ENCODE peak calls at places on chromosomes 12 and 14, in eight cellular contexts. Z is mesendoderm, R is HL-60, Y is uterus, Q is heart right ventricle, T is H1, H is upper lobe of right lung, U is RWPE1. X is an unnamed sample.

GRCh38 chr12:102343361-102344121 is 136.8 kb downstream of the IGF1 start:
- DNase-seq in Z (no peak), R (no peak), Y (no peak), Q (no peak), T (no peak), H (no peak), U (peak; percentile 10), X (no peak)

GRCh38 chr12:122322501-122322900 is 56.2 kb upstream of the VPS33A start:
- DNase-seq in Z (peak; percentile 27), R (no peak), Y (no peak), Q (no peak), T (no peak), H (no peak), U (no peak), X (no peak)

GRCh38 chr14:104130974-104131651 is 7.3 kb upstream of the KIF26A start:
- DNase-seq in Z (peak; percentile 62), R (peak; percentile 40), Y (no peak), Q (peak; percentile 69), T (no peak), H (peak; percentile 75), U (peak; percentile 69), X (peak; percentile 33)

GRCh38 chr12:20140751-20141150 is 227.6 kb upstream of the PDE3A start:
- DNase-seq in Z (no peak), R (no peak), Y (no peak), Q (no peak), T (no peak), H (no peak), U (no peak), X (no peak)

GRCh38 chr12:85781751-85782150 is 54.5 kb downstream of the RASSF9 start:
- DNase-seq in Z (no peak), R (no peak), Y (no peak), Q (no peak), T (no peak), H (no peak), U (no peak), X (no peak)

GRCh38 chr12:128644664-128645296 is 179.0 kb downstream of the SLC15A4 start:
- DNase-seq in Z (peak; percentile 58), R (no peak), Y (no peak), Q (no peak), T (peak; percentile 34), H (no peak), U (no peak), X (no peak)

GRCh38 chr14:60051690-60052324 is 39.9 kb upstream of the PCNX4 start:
- DNase-seq in Z (no peak), R (no peak), Y (no peak), Q (no peak), T (no peak), H (no peak), U (no peak), X (no peak)

GRCh38 chr14:32509632-32510187 is 180.6 kb downstream of the AKAP6 start:
- DNase-seq in Z (no peak), R (no peak), Y (peak; percentile 25), Q (peak; percentile 69), T (no peak), H (no peak), U (peak; percentile 48), X (peak; percentile 74)

GRCh38 chr12:130764073-130764472 is 48.0 kb upstream of the RIMBP2 start:
- DNase-seq in Z (peak; percentile 68), R (no peak), Y (no peak), Q (no peak), T (no peak), H (no peak), U (no peak), X (no peak)

DNA sequence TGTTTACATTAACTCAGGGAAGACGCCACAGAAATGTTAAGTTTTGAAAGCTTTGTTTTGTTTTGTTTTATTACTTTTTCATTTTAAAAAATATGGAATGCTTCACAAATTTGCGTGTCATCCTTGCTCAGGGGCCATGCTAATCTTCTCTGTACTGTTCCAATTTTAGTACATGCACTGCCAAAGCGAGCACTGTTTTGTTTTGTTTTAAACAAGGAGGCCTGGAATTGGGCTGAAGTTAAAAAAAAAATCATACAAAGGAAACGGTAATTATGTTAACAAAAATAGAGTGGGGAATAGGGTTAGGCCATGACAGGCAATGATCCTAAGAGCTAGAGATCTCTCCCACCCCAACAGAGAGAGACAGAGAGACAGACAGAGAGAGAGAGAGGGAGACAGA is 57.0 kb downstream of the ZFP36L1 start:
- DNase-seq in Z (no peak), R (no peak), Y (no peak), Q (no peak), T (no peak), H (no peak), U (no peak), X (no peak)
- H3K27ac ChIP-seq in Z (no peak overlapping the region), R (no peak overlapping the region), Y (peak overlapping the region; percentile 77), Q (peak overlapping the region; percentile 81), T (no peak overlapping the region), H (peak overlapping the region; percentile 45), U (no peak overlapping the region), X (no peak overlapping the region)

GRCh38 chr14:99503848-99504453 is 22.7 kb downstream of the CCNK start:
- DNase-seq in Z (no peak), R (no peak), Y (no peak), Q (no peak), T (no peak), H (peak; percentile 36), U (no peak), X (no peak)
- H3K27ac ChIP-seq in Z (no peak overlapping the region), R (no peak overlapping the region), Y (no peak overlapping the region), Q (no peak overlapping the region), T (no peak overlapping the region), H (no peak overlapping the region), U (no peak overlapping the region), X (no peak overlapping the region)

GRCh38 chr12:64184216-64184615 is 37.9 kb downstream of the KICS2 start:
- DNase-seq in Z (no peak), R (no peak), Y (no peak), Q (no peak), T (no peak), H (no peak), U (no peak), X (no peak)

GRCh38 chr12:64181504-64182291 is 40.4 kb downstream of the KICS2 start:
- DNase-seq in Z (peak; percentile 79), R (peak; percentile 11), Y (peak; percentile 45), Q (peak; percentile 58), T (no peak), H (no peak), U (peak; percentile 85), X (no peak)

GRCh38 chr12:64177001-64177400 is 45.1 kb downstream of the KICS2 start:
- DNase-seq in Z (no peak), R (no peak), Y (no peak), Q (no peak), T (no peak), H (no peak), U (no peak), X (no peak)

GRCh38 chr12:64178122-64178521 is 44.0 kb downstream of the KICS2 start:
- DNase-seq in Z (no peak), R (no peak), Y (no peak), Q (no peak), T (no peak), H (no peak), U (peak; percentile 48), X (no peak)

GRCh38 chr12:64180951-64181350 is 41.1 kb downstream of the KICS2 start:
- DNase-seq in Z (no peak), R (no peak), Y (no peak), Q (peak; percentile 18), T (no peak), H (no peak), U (no peak), X (no peak)
- H3K27ac ChIP-seq in Z (no peak overlapping the region), R (no peak overlapping the region), Y (peak overlapping the region; percentile 62), Q (peak overlapping the region; percentile 53), T (no peak overlapping the region), H (peak overlapping the region; percentile 38), U (no peak overlapping the region), X (no peak overlapping the region)

DNA sequence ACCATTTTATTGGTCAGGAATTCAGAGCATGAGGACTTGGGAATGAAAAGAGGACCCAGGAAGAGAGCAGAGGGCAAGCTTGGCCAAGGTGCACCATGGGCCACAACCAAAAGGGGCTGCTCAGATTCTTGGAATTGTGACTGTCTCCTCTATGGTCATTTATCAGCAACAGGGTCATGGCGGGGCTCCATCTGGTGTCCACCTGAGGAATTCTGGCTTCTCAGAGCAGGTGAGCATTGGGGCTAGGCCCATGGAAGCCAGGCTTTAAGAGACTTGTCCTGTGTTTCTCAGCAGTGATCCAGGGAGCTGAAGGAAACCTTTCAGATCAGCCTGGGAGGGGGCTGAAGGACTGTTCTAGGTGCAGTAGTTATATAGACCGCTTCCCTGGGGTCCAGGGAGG is 2.6 kb upstream of the RIN3 start:
- DNase-seq in Z (peak; percentile 82), R (no peak), Y (no peak), Q (no peak), T (no peak), H (no peak), U (peak; percentile 8), X (no peak)
- H3K27ac ChIP-seq in Z (peak overlapping the region; percentile 9), R (no peak overlapping the region), Y (peak overlapping the region; percentile 73), Q (peak overlapping the region; percentile 58), T (no peak overlapping the region), H (peak overlapping the region; percentile 9), U (peak overlapping the region; percentile 64), X (no peak overlapping the region)

DNA sequence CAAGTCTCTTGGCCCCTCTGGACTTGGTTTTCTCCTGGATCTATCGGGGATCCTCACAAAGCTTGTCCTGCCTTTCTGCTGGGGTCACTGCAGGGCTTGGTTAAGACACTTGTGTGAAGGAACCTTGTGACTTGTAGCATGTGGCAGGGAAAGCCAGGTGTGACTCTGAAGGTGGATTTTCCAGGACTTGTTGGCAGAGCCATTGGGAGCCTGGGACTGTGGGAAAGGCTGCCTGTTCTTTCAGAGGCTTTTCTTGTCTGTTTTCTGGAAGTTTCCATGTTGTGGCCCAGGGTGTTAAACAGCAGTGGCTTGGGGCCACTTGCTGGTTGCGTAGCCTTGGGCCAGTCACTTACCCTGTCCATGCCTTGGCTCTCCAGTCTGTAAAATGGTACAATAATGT is 12.6 kb downstream of the KMT5A start:
- DNase-seq in Z (no peak), R (no peak), Y (no peak), Q (no peak), T (no peak), H (no peak), U (no peak), X (no peak)
- H3K27ac ChIP-seq in Z (no peak overlapping the region), R (no peak overlapping the region), Y (peak overlapping the region; percentile 76), Q (no peak overlapping the region), T (no peak overlapping the region), H (peak overlapping the region; percentile 17), U (no peak overlapping the region), X (peak overlapping the region; percentile 74)

DNA sequence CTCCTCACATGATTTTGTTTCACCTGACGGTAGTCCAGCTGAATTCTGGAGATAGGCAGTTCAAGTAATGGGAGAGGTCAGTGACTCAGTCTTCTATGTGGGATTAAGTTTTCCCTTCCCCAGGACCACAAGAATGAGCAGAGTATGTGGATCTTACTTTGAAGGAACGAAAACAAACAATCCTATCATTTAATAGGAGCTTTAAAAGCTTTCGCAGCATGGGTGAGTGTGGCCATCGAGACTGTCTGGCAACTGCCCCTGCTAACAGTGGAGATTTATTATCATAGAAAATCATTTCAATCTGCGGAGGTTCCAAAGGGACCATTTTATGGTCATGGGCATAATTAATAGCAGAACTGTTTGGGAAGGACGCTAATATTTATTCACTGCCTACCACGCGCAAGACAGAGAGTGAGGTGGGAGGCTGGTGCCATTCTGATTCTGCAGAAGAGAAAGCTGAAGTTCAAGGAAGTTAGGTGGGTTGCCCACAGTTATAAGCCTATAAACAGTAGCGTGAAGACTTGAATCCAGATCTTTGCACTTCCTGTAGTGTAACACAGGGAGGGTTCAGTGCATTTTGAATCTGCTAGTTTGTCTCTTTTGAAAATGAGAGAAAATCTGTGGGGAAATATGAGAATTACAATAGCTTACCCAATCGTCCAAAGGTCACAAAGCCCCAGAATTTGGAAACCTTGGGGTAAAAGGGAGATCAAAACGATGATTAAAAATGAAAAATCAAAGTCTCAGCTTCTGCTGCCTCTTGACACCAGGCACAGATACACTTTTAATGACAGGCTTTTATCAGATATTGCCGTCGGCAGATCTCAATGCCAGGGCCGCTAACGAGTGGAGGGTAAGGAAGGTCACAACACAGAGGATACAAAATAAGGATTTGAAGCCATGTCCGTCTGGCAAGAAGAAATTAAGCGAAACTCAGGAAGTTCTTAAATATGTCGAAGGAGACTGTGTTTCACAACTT is 209.6 kb downstream of the CRADD start:
- DNase-seq in Z (no peak), R (no peak), Y (no peak), Q (no peak), T (no peak), H (no peak), U (no peak), X (no peak)
- H3K27ac ChIP-seq in Z (no peak overlapping the region), R (no peak overlapping the region), Y (no peak overlapping the region), Q (no peak overlapping the region), T (no peak overlapping the region), H (no peak overlapping the region), U (no peak overlapping the region), X (no peak overlapping the region)